ENCODE peak calls at places on chromosomes 3 and 15, in six cellular contexts. C, D, P, I, O and L are unnamed samples.

GRCh38 chr15:101647251-101647650 is 4.9 kb downstream of the TM2D3 start:
- DNase-seq in C (no peak), D (no peak), P (no peak), I (no peak), O (no peak), L (no peak)

GRCh38 chr3:42906905-42907183 is 902 bp downstream of the ZNF662 start:
- DNase-seq in C (no peak), D (no peak), P (no peak), I (no peak), O (no peak), L (no peak)

GRCh38 chr3:172808969-172809546 is 58.5 kb downstream of the ECT2 start:
- DNase-seq in C (no peak), D (no peak), P (no peak), I (no peak), O (no peak), L (no peak)

GRCh38 chr15:40354408-40355171 is 3.4 kb upstream of the DISP2 start:
- DNase-seq in C (no peak), D (no peak), P (no peak), I (no peak), O (no peak), L (no peak)

GRCh38 chr3:100928638-100929428 is 64.4 kb downstream of the ABI3BP start:
- DNase-seq in C (no peak), D (no peak), P (peak), I (no peak), O (peak), L (no peak)

GRCh38 chr3:105832618-105833017 is 36.2 kb downstream of the CBLB start:
- DNase-seq in C (no peak), D (no peak), P (no peak), I (no peak), O (no peak), L (no peak)

GRCh38 chr3:56702487-56703315 is 19.6 kb upstream of the TASOR start:
- DNase-seq in C (no peak), D (peak), P (peak), I (peak), O (peak), L (no peak)

GRCh38 chr3:48042071-48042760 is 26.0 kb upstream of the MAP4 start:
- DNase-seq in C (no peak), D (no peak), P (no peak), I (no peak), O (no peak), L (no peak)

GRCh38 chr3:112333386-112334334 is 704 bp downstream of the CD200 start:
- DNase-seq in C (no peak), D (no peak), P (peak), I (peak), O (no peak), L (peak)

GRCh38 chr3:189040934-189041333 is 130.8 kb upstream of the TPRG1 start:
- DNase-seq in C (no peak), D (no peak), P (no peak), I (no peak), O (no peak), L (no peak)

GRCh38 chr3:31536417-31536991 is 3.8 kb downstream of the STT3B start:
- DNase-seq in C (no peak), D (no peak), P (no peak), I (no peak), O (no peak), L (no peak)

GRCh38 chr3:183378008-183378407 is 50.4 kb downstream of the MCF2L2 start:
- DNase-seq in C (no peak), D (no peak), P (no peak), I (no peak), O (no peak), L (no peak)

GRCh38 chr3:23763040-23763477 is 42.7 kb upstream of the UBE2E1 start:
- DNase-seq in C (no peak), D (no peak), P (peak), I (no peak), O (no peak), L (no peak)

GRCh38 chr3:30516238-30516637 is 90.2 kb upstream of the TGFBR2 start:
- DNase-seq in C (no peak), D (no peak), P (no peak), I (no peak), O (no peak), L (no peak)

GRCh38 chr3:11522953-11523792 is 120.5 kb downstream of the VGLL4 start:
- DNase-seq in C (no peak), D (no peak), P (no peak), I (no peak), O (no peak), L (no peak)

GRCh38 chr3:181623924-181624694 is 87.6 kb upstream of the SOX2 start:
- DNase-seq in C (no peak), D (no peak), P (no peak), I (no peak), O (no peak), L (no peak)

GRCh38 chr3:141412087-141412935 is 44.0 kb downstream of the ZBTB38 start:
- DNase-seq in C (peak), D (peak), P (peak), I (peak), O (peak), L (no peak)

GRCh38 chr15:59294574-59294960 is 78.1 kb downstream of the MYO1E start:
- DNase-seq in C (no peak), D (no peak), P (no peak), I (no peak), O (no peak), L (no peak)

GRCh38 chr15:64780600-64781156 is 5.3 kb upstream of the RBPMS2 start:
- DNase-seq in C (no peak), D (no peak), P (no peak), I (no peak), O (no peak), L (no peak)
- H3K27ac ChIP-seq in C (no peak), D (no peak), P (no peak), I (no peak), O (no peak), L (no peak)

DNA sequence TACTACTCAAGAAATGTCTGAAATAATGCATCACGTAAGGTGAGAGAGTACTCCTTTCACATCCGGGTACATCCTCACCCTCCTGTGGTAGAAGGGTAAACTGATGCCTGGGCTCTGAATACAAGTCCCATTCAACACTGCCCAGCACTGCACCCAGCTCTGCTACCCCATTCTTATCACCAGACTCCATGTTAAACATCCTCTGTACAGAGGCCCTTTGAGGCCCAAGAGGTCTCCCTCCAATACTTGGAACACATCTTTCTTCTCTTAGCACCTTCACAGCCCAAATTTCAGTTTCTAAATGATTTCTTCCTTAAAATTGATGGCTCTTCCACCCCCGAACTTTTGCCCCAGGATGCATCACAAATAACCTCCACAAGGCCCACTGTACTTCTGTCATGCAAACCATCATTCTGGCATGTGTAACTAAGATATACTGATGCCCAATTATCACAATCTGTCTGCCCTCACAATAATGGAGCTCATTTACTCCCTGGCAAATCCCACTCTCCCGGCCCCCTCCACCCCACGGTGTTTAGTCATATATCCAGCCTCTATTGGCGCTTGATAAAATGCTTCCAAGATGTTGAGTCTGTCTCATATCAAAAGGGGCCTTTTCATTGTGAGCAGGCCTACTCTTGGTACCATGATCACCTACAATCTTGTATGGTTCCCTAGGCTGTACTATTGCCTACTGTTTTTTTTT is 12.6 kb upstream of the GPX1 start:
- DNase-seq in C (no peak), D (no peak), P (no peak), I (no peak), O (no peak), L (no peak)
- H3K27ac ChIP-seq in C (no peak), D (no peak), P (no peak), I (no peak), O (no peak), L (no peak)

DNA sequence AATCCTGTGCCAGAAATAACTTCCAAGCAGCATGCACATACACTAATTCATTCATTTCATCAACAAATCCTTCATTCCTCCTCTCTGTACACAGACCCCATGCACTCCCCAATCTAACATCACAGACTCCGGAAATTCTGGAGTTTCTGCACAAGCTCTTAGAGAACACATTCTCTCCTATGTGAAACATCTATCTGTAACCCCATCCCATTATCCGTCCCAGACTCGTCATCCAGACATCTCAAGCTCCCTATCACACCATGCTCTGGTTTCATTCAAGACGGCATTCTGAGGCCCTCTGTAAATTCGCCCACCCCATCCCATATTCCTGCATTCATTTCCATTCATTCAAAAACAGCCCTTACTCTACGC is 611 bp downstream of the LEO1 start:
- DNase-seq in C (no peak), D (no peak), P (no peak), I (no peak), O (no peak), L (no peak)
- H3K27ac ChIP-seq in C (peak), D (peak), P (peak), I (peak), O (peak), L (no peak)

GRCh38 chr3:134896141-134896540 is 101.1 kb downstream of the EPHB1 start:
- DNase-seq in C (no peak), D (no peak), P (no peak), I (no peak), O (no peak), L (no peak)

GRCh38 chr3:134895181-134895580 is 100.1 kb downstream of the EPHB1 start:
- DNase-seq in C (no peak), D (no peak), P (no peak), I (no peak), O (no peak), L (no peak)

GRCh38 chr3:134898315-134898714 is 103.3 kb downstream of the EPHB1 start:
- DNase-seq in C (no peak), D (no peak), P (no peak), I (no peak), O (no peak), L (no peak)

GRCh38 chr3:134896696-134897095 is 101.6 kb downstream of the EPHB1 start:
- DNase-seq in C (no peak), D (no peak), P (no peak), I (no peak), O (no peak), L (no peak)

DNA sequence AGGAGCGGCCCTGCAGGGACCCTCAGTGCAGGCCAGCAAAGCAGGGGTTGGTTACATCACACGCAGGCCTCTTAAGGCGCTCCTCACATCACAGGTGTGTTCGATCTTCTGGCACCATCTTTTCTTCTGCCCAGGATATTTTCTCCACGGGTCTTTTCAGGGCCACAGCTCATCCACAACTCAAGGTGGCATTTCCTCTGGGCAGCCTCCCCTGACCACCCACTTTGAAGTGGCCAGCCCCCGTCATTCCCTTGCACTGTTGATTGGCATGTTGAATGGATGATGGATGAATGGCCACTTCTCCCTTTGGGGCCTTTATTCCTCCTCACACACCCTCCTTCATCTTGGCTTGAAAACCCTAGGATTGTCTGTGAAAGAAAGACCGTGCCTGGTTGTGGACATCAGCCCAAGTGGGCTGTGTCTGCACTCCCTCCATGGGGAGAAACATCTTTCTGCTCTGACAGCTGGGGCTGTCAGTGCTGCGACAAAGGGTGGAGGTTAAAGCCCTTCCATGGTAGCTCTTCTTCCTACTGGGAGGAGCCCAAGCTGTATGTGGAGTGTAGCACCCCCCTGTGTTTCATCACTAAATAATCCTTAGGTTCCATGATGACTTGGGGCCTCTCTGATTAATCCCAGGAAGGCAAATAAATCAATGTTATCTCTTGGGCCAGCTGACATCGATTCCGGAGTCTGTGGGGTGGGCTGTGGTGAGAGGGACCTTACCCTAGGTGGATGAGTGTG is 102.5 kb downstream of the EPHB1 start:
- DNase-seq in C (no peak), D (no peak), P (no peak), I (no peak), O (no peak), L (no peak)
- H3K27ac ChIP-seq in C (no peak), D (no peak), P (no peak), I (no peak), O (no peak), L (no peak)

DNA sequence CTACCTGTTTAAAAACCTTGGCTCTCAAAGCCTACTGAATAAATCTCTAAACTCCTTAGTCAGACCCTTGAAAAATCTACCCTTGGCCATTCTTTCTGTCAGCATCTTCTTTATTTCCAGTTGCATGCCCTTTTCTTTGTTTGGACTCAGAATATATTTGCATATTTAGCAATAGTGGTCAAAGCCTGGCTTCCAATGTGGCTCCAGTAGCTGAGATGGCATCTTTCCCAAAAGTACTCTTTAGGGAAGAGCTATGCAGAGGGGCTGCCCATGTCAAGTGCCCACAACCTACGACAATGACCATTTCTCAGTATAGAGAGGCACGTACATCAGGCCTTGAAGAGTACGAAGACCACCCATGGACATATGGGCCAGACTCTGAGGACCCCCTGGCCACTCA is 47.2 kb downstream of the TLNRD1 start:
- DNase-seq in C (no peak), D (no peak), P (no peak), I (no peak), O (no peak), L (no peak)
- H3K27ac ChIP-seq in C (no peak), D (no peak), P (no peak), I (no peak), O (no peak), L (no peak)

DNA sequence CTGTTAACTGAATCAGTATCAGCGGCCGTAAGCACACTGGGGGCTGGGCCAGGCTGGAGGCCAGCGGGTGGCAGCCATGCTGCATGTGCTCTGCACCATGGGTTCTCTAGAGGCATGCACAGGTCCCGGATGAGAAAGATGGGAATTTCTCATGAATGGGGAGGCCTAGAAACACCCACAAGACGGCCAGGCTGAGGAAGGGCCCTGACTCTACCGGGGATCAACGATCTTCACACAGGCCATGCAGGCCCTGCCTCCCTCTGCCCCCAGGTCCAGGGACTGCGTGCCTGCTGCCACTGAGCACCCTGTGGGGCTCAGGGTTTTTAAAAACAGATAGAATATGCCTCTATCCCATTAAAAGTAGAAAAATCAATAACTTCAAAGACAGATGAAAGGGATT is 32.7 kb downstream of the SLC41A3 start:
- DNase-seq in C (no peak), D (no peak), P (no peak), I (no peak), O (no peak), L (no peak)
- H3K27ac ChIP-seq in C (no peak), D (no peak), P (no peak), I (no peak), O (no peak), L (no peak)

GRCh38 chr15:60740231-60740630 is 261.3 kb upstream of the ICE2 start:
- DNase-seq in C (no peak), D (no peak), P (no peak), I (no peak), O (no peak), L (no peak)

GRCh38 chr15:60745469-60745971 is 266.6 kb upstream of the ICE2 start:
- DNase-seq in C (no peak), D (no peak), P (peak), I (no peak), O (peak), L (no peak)

GRCh38 chr15:60740787-60741354 is 261.9 kb upstream of the ICE2 start:
- DNase-seq in C (no peak), D (no peak), P (no peak), I (no peak), O (no peak), L (no peak)

GRCh38 chr15:60744826-60745225 is 265.9 kb upstream of the ICE2 start:
- DNase-seq in C (no peak), D (no peak), P (peak), I (peak), O (peak), L (peak)
- H3K27ac ChIP-seq in C (no peak), D (no peak), P (peak), I (no peak), O (no peak), L (no peak)